ENCODE peak calls at places on chromosomes 16 and 17, in five cellular contexts. One of them, this sample, is unnamed.

GRCh38 chr17:46194393-46195216 is 1.4 kb upstream of the KANSL1 start:
- DNase-seq in WTC11: no peak
- DNase-seq in sigmoid colon: no peak
- DNase-seq in HL-60: no peak
- DNase-seq in neural crest cell: no peak
- DNase-seq in this sample: no peak

GRCh38 chr17:19021622-19022083 is 17.1 kb upstream of the FAM83G start:
- DNase-seq in sigmoid colon: no peak
- DNase-seq in neural crest cell: no peak
- DNase-seq in HL-60: no peak
- DNase-seq in WTC11: peak
- DNase-seq in this sample: peak

GRCh38 chr17:7445011-7445927 is at the start of gene CHRNB1:
- DNase-seq in neural crest cell: peak
- DNase-seq in HL-60: no peak
- DNase-seq in WTC11: peak
- DNase-seq in sigmoid colon: peak
- DNase-seq in this sample: no peak

GRCh38 chr17:35433075-35433894 is 985 bp upstream of the SLFN12 start:
- DNase-seq in neural crest cell: no peak
- DNase-seq in sigmoid colon: peak
- DNase-seq in WTC11: peak
- DNase-seq in HL-60: peak
- DNase-seq in this sample: no peak

GRCh38 chr17:57915980-57916757 is 39.0 kb downstream of the CUEDC1 start:
- DNase-seq in HL-60: no peak
- DNase-seq in sigmoid colon: no peak
- DNase-seq in WTC11: peak
- DNase-seq in neural crest cell: peak
- DNase-seq in this sample: no peak

GRCh38 chr16:4682084-4682581 is 11.2 kb upstream of the NUDT16L1 start:
- DNase-seq in HL-60: no peak
- DNase-seq in WTC11: no peak
- DNase-seq in sigmoid colon: no peak
- DNase-seq in neural crest cell: no peak
- DNase-seq in this sample: no peak

GRCh38 chr17:48636177-48637018 is 10.2 kb upstream of the HOXB9 start:
- DNase-seq in WTC11: peak
- DNase-seq in sigmoid colon: peak
- DNase-seq in neural crest cell: peak
- DNase-seq in HL-60: peak
- DNase-seq in this sample: no peak

GRCh38 chr17:17800504-17801021 is 36.2 kb downstream of the SREBF1 start:
- DNase-seq in WTC11: no peak
- DNase-seq in neural crest cell: no peak
- DNase-seq in sigmoid colon: no peak
- DNase-seq in HL-60: no peak
- DNase-seq in this sample: no peak

GRCh38 chr17:58968662-58969061 is 138.0 kb downstream of the TRIM37 start:
- DNase-seq in WTC11: no peak
- DNase-seq in HL-60: no peak
- DNase-seq in sigmoid colon: no peak
- DNase-seq in neural crest cell: no peak
- DNase-seq in this sample: no peak

GRCh38 chr17:82047914-82048570 is 3.6 kb downstream of the RFNG start:
- DNase-seq in WTC11: no peak
- DNase-seq in HL-60: no peak
- DNase-seq in neural crest cell: no peak
- DNase-seq in sigmoid colon: no peak
- DNase-seq in this sample: no peak

GRCh38 chr17:6681671-6682070 is 30.1 kb downstream of the C17orf100 start:
- DNase-seq in sigmoid colon: no peak
- DNase-seq in HL-60: no peak
- DNase-seq in neural crest cell: no peak
- DNase-seq in WTC11: no peak
- DNase-seq in this sample: peak

GRCh38 chr17:73640691-73641090 is 3.6 kb downstream of the SDK2 start:
- DNase-seq in sigmoid colon: no peak
- DNase-seq in HL-60: no peak
- DNase-seq in WTC11: no peak
- DNase-seq in neural crest cell: no peak
- DNase-seq in this sample: no peak

GRCh38 chr16:79104567-79104966 is 496.0 kb downstream of the MAF start:
- DNase-seq in neural crest cell: no peak
- DNase-seq in sigmoid colon: no peak
- DNase-seq in HL-60: no peak
- DNase-seq in WTC11: no peak
- DNase-seq in this sample: no peak

GRCh38 chr17:2253768-2254406 is 49.7 kb downstream of the SMG6 start:
- DNase-seq in WTC11: no peak
- DNase-seq in HL-60: no peak
- DNase-seq in neural crest cell: no peak
- DNase-seq in sigmoid colon: no peak
- DNase-seq in this sample: no peak

GRCh38 chr17:6642592-6642991 is 1.7 kb downstream of the TXNDC17 start:
- DNase-seq in WTC11: no peak
- DNase-seq in HL-60: no peak
- DNase-seq in sigmoid colon: no peak
- DNase-seq in neural crest cell: no peak
- DNase-seq in this sample: no peak

GRCh38 chr16:19505600-19506303 is 16.1 kb downstream of the GDE1 start:
- DNase-seq in HL-60: no peak
- DNase-seq in neural crest cell: no peak
- DNase-seq in WTC11: no peak
- DNase-seq in sigmoid colon: no peak
- DNase-seq in this sample: no peak

GRCh38 chr17:44109312-44109630 is 14.2 kb downstream of the HDAC5 start:
- DNase-seq in WTC11: no peak
- DNase-seq in neural crest cell: no peak
- DNase-seq in HL-60: no peak
- DNase-seq in sigmoid colon: no peak
- DNase-seq in this sample: no peak

GRCh38 chr17:40068129-40068581 is 5.4 kb downstream of the THRA start:
- DNase-seq in WTC11: no peak
- DNase-seq in HL-60: no peak
- DNase-seq in neural crest cell: no peak
- DNase-seq in sigmoid colon: peak
- DNase-seq in this sample: no peak

GRCh38 chr17:9676742-9677387 is 31.5 kb downstream of the USP43 start:
- DNase-seq in HL-60: no peak
- DNase-seq in neural crest cell: no peak
- DNase-seq in WTC11: no peak
- DNase-seq in sigmoid colon: no peak
- DNase-seq in this sample: no peak

GRCh38 chr17:8320990-8321389 is 10.9 kb downstream of the ARHGEF15 start:
- DNase-seq in WTC11: no peak
- DNase-seq in sigmoid colon: no peak
- DNase-seq in HL-60: no peak
- DNase-seq in neural crest cell: no peak
- DNase-seq in this sample: no peak

GRCh38 chr17:80460286-80460881 is 16.0 kb downstream of the NPTX1 start:
- DNase-seq in sigmoid colon: peak
- DNase-seq in HL-60: no peak
- DNase-seq in WTC11: no peak
- DNase-seq in neural crest cell: no peak
- DNase-seq in this sample: no peak

GRCh38 chr16:30949655-30950515 is 1.0 kb downstream of the ORAI3 start:
- DNase-seq in neural crest cell: no peak
- DNase-seq in HL-60: peak
- DNase-seq in WTC11: peak
- DNase-seq in sigmoid colon: peak
- DNase-seq in this sample: no peak

GRCh38 chr17:66799839-66800537 is 34.9 kb upstream of the CACNG5 start:
- DNase-seq in sigmoid colon: peak
- DNase-seq in neural crest cell: no peak
- DNase-seq in WTC11: no peak
- DNase-seq in HL-60: no peak
- DNase-seq in this sample: peak

GRCh38 chr16:30356401-30357084 is 1.4 kb upstream of the CD2BP2 start:
- DNase-seq in WTC11: no peak
- DNase-seq in sigmoid colon: no peak
- DNase-seq in neural crest cell: no peak
- DNase-seq in HL-60: no peak
- DNase-seq in this sample: no peak

GRCh38 chr17:81371910-81372760 is 23.1 kb upstream of the BAHCC1 start:
- DNase-seq in neural crest cell: no peak
- DNase-seq in HL-60: no peak
- DNase-seq in WTC11: peak
- DNase-seq in sigmoid colon: peak
- DNase-seq in this sample: no peak

GRCh38 chr17:55426851-55427586 is 5.4 kb upstream of the MMD start:
- DNase-seq in WTC11: no peak
- DNase-seq in sigmoid colon: no peak
- DNase-seq in HL-60: no peak
- DNase-seq in neural crest cell: no peak
- DNase-seq in this sample: no peak

GRCh38 chr17:2721603-2722002 is 10.0 kb upstream of the CLUH start:
- DNase-seq in WTC11: no peak
- DNase-seq in HL-60: no peak
- DNase-seq in sigmoid colon: no peak
- DNase-seq in neural crest cell: no peak
- DNase-seq in this sample: no peak

GRCh38 chr17:79583475-79583874 is 27.4 kb downstream of the RBFOX3 start:
- DNase-seq in WTC11: no peak
- DNase-seq in HL-60: no peak
- DNase-seq in neural crest cell: no peak
- DNase-seq in sigmoid colon: no peak
- DNase-seq in this sample: no peak

GRCh38 chr16:81263470-81264200 is 25.1 kb downstream of the BCO1 start:
- DNase-seq in WTC11: no peak
- DNase-seq in HL-60: no peak
- DNase-seq in sigmoid colon: peak
- DNase-seq in neural crest cell: no peak
- DNase-seq in this sample: no peak

DNA sequence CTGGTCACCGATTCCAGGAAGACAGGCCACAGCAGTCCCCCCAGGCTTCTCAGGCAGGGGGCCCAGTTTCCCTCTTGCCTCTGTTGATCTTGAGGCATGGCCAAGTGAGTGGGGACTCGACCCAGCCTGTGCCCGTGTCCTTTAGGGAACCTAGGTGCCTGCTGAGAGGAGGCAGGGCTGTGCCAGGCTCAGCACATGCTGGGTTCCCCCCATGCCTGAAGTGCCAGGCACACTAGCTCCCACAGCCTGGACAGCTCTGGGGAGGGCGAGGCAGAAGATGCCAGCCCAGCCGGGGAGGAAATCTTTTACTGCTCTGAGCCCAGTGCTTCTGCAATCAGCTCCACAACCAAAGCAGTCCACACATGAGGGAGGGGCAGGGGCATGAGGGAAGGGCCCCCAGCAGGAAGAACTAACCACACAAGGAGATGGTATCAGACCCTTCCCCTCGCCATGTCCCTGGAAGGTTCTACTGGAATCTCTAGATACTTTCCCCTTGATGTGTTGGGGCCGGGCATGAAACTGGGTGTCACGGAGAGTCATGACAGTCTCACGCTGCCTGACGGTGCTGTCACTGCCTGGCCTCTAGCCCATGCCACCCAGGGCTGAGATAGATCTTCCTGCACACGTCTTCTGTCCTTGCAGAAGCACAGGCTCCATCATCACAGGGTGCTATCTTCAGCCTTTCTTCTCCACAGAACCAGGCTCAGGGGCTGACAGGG is 25.5 kb downstream of the MYO18A start:
- DNase-seq in WTC11: no peak
- DNase-seq in HL-60: no peak
- DNase-seq in neural crest cell: no peak
- DNase-seq in sigmoid colon: no peak
- DNase-seq in this sample: no peak
- TF ChIP-seq CTCF in WTC11: no peak
- TF ChIP-seq CTCF in HL-60: no peak
- TF ChIP-seq CTCF in neural crest cell: no peak
- TF ChIP-seq CTCF in sigmoid colon: no peak
- TF ChIP-seq CTCF in this sample: no peak

GRCh38 chr17:27746881-27747280 is 53.4 kb downstream of the NOS2 start:
- DNase-seq in WTC11: no peak
- DNase-seq in sigmoid colon: no peak
- DNase-seq in HL-60: no peak
- DNase-seq in neural crest cell: no peak
- DNase-seq in this sample: no peak
- TF ChIP-seq CTCF in WTC11: no peak
- TF ChIP-seq CTCF in sigmoid colon: no peak
- TF ChIP-seq CTCF in HL-60: no peak
- TF ChIP-seq CTCF in neural crest cell: no peak
- TF ChIP-seq CTCF in this sample: no peak

DNA sequence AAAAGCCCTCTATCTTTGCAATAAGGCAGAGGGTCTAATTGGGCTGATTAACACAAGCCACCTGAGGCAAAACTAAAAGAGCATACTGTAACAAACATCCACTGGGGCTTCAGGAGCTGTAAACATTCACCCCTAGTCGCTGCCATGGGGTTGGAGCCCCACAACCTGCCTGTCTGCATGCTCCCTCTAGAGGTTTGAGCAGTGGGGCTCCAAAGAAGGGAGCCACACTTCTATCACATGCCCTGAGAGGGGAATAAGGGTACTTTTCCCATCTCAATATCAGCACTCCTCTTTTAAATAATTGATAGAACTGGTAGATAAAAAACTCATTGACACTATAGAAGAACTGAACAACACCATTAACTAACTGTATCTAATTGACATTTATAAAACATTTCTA is 130.1 kb upstream of the COX10 start:
- DNase-seq in WTC11: peak
- DNase-seq in neural crest cell: no peak
- DNase-seq in sigmoid colon: no peak
- DNase-seq in HL-60: no peak
- DNase-seq in this sample: no peak
- TF ChIP-seq CTCF in WTC11: no peak
- TF ChIP-seq CTCF in neural crest cell: no peak
- TF ChIP-seq CTCF in sigmoid colon: no peak
- TF ChIP-seq CTCF in HL-60: no peak
- TF ChIP-seq CTCF in this sample: no peak

GRCh38 chr16:87410958-87411357 is 18.8 kb downstream of the MAP1LC3B start:
- DNase-seq in WTC11: peak
- DNase-seq in HL-60: no peak
- DNase-seq in neural crest cell: no peak
- DNase-seq in sigmoid colon: peak
- DNase-seq in this sample: peak
- TF ChIP-seq CTCF in WTC11: no peak
- TF ChIP-seq CTCF in HL-60: no peak
- TF ChIP-seq CTCF in neural crest cell: no peak
- TF ChIP-seq CTCF in sigmoid colon: no peak
- TF ChIP-seq CTCF in this sample: peak

DNA sequence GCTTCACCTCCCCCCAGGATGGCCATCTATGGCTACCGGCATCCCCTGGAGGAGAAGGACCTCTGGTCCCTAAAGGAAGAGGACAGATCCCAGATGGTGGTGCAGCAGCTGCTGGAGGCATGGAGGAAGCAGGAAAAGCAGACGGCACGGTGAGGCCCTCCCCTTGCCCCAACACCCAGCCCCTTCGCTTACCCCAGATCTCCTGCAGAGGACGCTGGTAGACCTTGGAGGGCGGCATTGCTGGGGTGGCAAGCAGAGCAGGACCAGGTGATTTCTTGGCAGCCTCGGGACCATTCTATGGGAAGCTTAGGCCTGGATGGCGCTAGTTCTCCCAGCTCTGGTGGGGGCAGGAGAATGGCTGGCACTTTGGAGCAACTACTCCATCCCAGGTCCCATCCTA is 24.5 kb downstream of the ABCC3 start:
- DNase-seq in sigmoid colon: peak
- DNase-seq in HL-60: no peak
- DNase-seq in neural crest cell: no peak
- DNase-seq in WTC11: peak
- DNase-seq in this sample: no peak
- TF ChIP-seq CTCF in sigmoid colon: no peak
- TF ChIP-seq CTCF in HL-60: no peak
- TF ChIP-seq CTCF in neural crest cell: no peak
- TF ChIP-seq CTCF in WTC11: no peak
- TF ChIP-seq CTCF in this sample: no peak

This sample was measured in chondrocyte.